ENCODE peak calls at places on chromosomes 11 and 22, in nine cellular contexts. A, G, O, C, F, Q, I, D and M are unnamed samples.

GRCh38 chr11:127000291-127000968 is at the start of gene KIRREL3:
- DNase-seq in A (peak), G (no peak), O (no peak), C (peak), F (no peak), Q (peak), I (no peak), D (no peak), M (no peak)

GRCh38 chr11:128624269-128625170 is 37.2 kb upstream of the ETS1 start:
- DNase-seq in A (no peak), G (peak), O (peak), C (no peak), F (no peak), Q (no peak), I (no peak), D (peak), M (no peak)

GRCh38 chr22:47891609-47892008 is 1129.2 kb downstream of the TBC1D22A start:
- DNase-seq in A (no peak), G (no peak), O (no peak), C (no peak), F (no peak), Q (no peak), I (no peak), D (no peak), M (no peak)

GRCh38 chr11:47185305-47186075 is 744 bp downstream of the PACSIN3 start:
- DNase-seq in A (peak), G (no peak), O (no peak), C (peak), F (peak), Q (peak), I (peak), D (peak), M (no peak)

GRCh38 chr22:29344137-29344536 is 28.6 kb upstream of the RASL10A start:
- DNase-seq in A (peak), G (no peak), O (no peak), C (peak), F (peak), Q (no peak), I (peak), D (peak), M (peak)

GRCh38 chr11:123250811-123251655 is 56.0 kb upstream of the CLMP start:
- DNase-seq in A (no peak), G (no peak), O (no peak), C (no peak), F (no peak), Q (no peak), I (no peak), D (no peak), M (no peak)

GRCh38 chr11:77083553-77084245 is 16.9 kb downstream of the CAPN5 start:
- DNase-seq in A (no peak), G (no peak), O (no peak), C (no peak), F (no peak), Q (no peak), I (no peak), D (no peak), M (no peak)

GRCh38 chr11:8759634-8760033 is 77.0 kb downstream of the RPL27A start:
- DNase-seq in A (no peak), G (no peak), O (no peak), C (no peak), F (no peak), Q (peak), I (peak), D (peak), M (no peak)

GRCh38 chr22:31250740-31251330 is 38.7 kb downstream of the LIMK2 start:
- DNase-seq in A (peak), G (no peak), O (no peak), C (no peak), F (peak), Q (no peak), I (no peak), D (no peak), M (no peak)

GRCh38 chr11:103586756-103587155 is 449.7 kb upstream of the DDI1 start:
- DNase-seq in A (peak), G (no peak), O (no peak), C (no peak), F (no peak), Q (no peak), I (no peak), D (no peak), M (no peak)

GRCh38 chr11:103585911-103586310 is 450.5 kb upstream of the DDI1 start:
- DNase-seq in A (no peak), G (no peak), O (no peak), C (no peak), F (no peak), Q (no peak), I (no peak), D (no peak), M (no peak)

GRCh38 chr11:103591554-103591953 is 444.9 kb upstream of the DDI1 start:
- DNase-seq in A (peak), G (no peak), O (no peak), C (no peak), F (no peak), Q (no peak), I (no peak), D (no peak), M (no peak)

GRCh38 chr11:103585401-103585800 is 451.0 kb upstream of the DDI1 start:
- DNase-seq in A (no peak), G (no peak), O (no peak), C (no peak), F (no peak), Q (no peak), I (no peak), D (no peak), M (no peak)

DNA sequence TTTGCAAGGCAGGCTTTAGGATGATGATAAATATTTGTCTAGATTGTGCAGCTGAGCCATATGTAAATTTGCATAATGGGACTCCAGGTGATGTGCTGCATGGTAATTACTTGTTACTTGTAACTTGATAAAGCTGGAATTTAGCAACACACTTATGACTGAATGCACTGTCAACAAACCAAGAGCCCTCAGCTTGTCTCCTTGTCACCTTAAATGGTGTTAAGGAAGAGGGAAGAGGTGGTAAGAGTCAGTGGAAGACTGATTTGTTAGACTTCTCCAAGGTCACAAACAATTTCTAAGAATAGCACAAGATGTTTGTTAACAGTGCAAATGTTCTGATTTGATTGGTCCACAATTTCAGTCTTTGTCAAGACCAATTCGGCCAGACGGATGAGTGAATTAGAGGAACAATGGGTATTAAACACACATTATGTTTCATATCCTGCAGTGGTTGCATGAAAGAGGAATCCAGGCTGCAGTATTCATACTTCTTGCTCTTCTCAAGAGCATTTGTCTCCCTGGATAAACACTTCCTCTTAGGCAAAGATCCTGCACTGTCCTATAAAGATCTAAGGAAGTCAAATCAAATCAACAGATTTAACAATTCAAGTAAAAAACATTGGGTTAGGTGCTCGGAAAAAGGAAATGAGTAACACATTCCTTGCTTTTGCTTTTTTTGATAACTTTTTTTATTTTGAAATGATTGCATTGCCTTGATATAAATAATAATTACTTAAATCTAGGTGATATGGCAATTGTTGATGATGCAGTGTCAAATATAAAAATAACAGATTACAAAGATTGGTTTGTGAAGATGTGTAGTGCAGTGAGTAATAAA is 448.3 kb upstream of the DDI1 start:
- DNase-seq in A (peak), G (no peak), O (no peak), C (no peak), F (no peak), Q (no peak), I (no peak), D (no peak), M (no peak)
- H3K27ac ChIP-seq in A (no peak), G (no peak), O (no peak), C (no peak), F (no peak), Q (no peak), I (no peak), D (no peak), M (peak)

DNA sequence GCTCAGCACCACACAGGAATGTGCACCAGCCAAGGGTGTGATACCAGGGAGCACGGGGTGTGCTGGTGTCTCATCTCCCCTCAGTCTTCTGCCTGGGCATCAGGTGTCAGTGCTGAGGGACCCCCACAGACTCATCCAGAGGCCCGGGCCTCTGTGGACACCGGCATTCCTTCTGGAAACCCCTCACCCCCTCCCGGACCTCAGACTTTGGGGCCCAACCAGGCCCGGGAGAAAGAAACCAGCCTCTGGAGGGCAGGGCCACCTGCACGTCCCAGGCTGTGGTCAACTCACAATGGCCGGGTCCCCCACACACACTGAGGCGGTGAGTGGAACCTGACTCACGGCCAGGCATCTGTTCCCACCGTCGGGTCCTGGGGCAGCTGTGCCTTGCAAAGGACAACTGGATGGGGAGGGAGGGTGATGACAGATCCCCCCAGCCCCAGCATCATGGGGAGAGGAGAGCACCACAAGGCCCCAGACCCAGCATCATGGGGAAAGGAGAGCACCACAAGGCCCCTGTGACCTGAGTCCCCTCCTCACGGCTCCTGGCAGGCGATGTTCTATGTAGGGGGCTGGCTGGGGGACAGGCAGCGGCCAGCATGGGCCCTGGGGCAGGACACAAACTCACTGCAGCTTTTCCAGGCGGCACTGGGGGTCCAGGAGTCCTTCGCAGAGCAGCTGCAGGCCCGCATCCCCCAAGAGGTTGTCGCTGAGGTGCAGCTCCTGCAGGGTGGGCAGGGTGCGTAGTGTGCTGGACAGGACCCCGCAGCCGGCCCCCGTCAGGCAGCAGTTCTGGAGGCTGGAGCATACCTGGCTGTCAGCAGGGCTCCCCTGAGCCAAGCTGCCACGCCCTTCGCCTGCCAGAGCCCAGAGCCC is 7.6 kb downstream of the RNH1 start:
- DNase-seq in A (no peak), G (no peak), O (no peak), C (no peak), F (no peak), Q (no peak), I (peak), D (no peak), M (no peak)
- H3K27ac ChIP-seq in A (no peak), G (peak), O (no peak), C (no peak), F (no peak), Q (no peak), I (no peak), D (no peak), M (no peak)

GRCh38 chr11:12537778-12538401 is 136.3 kb upstream of the TEAD1 start:
- DNase-seq in A (no peak), G (no peak), O (no peak), C (no peak), F (no peak), Q (no peak), I (peak), D (peak), M (no peak)

GRCh38 chr11:12538889-12539421 is 135.3 kb upstream of the TEAD1 start:
- DNase-seq in A (no peak), G (no peak), O (no peak), C (no peak), F (peak), Q (no peak), I (no peak), D (no peak), M (no peak)

GRCh38 chr11:12540075-12540685 is 134.0 kb upstream of the TEAD1 start:
- DNase-seq in A (peak), G (no peak), O (no peak), C (peak), F (peak), Q (no peak), I (no peak), D (no peak), M (no peak)

GRCh38 chr11:12540913-12541587 is 133.2 kb upstream of the TEAD1 start:
- DNase-seq in A (peak), G (no peak), O (no peak), C (peak), F (peak), Q (no peak), I (peak), D (peak), M (no peak)

DNA sequence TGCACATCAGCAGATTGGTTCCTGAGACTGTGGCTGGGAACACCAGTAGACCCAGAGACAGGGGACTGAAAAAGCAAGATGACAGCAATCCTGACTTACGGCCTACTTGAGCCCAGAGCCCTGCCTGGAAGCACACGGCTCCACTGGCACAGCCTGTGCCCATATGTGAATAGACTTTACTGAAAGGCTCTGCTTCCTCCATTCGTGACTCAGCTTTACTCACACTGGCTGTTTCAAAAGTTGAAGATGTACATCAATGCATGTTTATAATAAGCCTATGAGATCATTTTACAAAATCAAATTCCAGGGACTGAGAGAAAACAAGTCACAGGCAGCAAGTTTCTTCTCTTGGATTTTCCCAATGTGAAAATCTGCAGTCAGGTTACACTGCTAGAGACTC is 134.7 kb upstream of the TEAD1 start:
- DNase-seq in A (peak), G (no peak), O (no peak), C (peak), F (peak), Q (no peak), I (no peak), D (no peak), M (peak)
- H3K27ac ChIP-seq in A (peak), G (no peak), O (no peak), C (peak), F (peak), Q (no peak), I (no peak), D (no peak), M (peak)

GRCh38 chr11:105524286-105524685 is 85.6 kb upstream of the GRIA4 start:
- DNase-seq in A (no peak), G (no peak), O (no peak), C (no peak), F (no peak), Q (no peak), I (no peak), D (no peak), M (no peak)

GRCh38 chr11:105520706-105521345 is 89.0 kb upstream of the GRIA4 start:
- DNase-seq in A (no peak), G (no peak), O (no peak), C (no peak), F (no peak), Q (no peak), I (no peak), D (no peak), M (no peak)
- H3K27ac ChIP-seq in A (no peak), G (no peak), O (no peak), C (no peak), F (no peak), Q (no peak), I (no peak), D (no peak), M (no peak)

GRCh38 chr11:101046947-101047346 is 82.7 kb downstream of the PGR start:
- DNase-seq in A (no peak), G (no peak), O (no peak), C (no peak), F (no peak), Q (no peak), I (no peak), D (no peak), M (no peak)

GRCh38 chr11:101049813-101050212 is 79.8 kb downstream of the PGR start:
- DNase-seq in A (no peak), G (no peak), O (no peak), C (no peak), F (no peak), Q (no peak), I (no peak), D (no peak), M (no peak)

GRCh38 chr11:101045415-101045814 is 84.2 kb downstream of the PGR start:
- DNase-seq in A (no peak), G (no peak), O (no peak), C (no peak), F (no peak), Q (no peak), I (no peak), D (no peak), M (no peak)

GRCh38 chr11:101049123-101049522 is 80.5 kb downstream of the PGR start:
- DNase-seq in A (no peak), G (no peak), O (no peak), C (no peak), F (no peak), Q (no peak), I (no peak), D (no peak), M (peak)

DNA sequence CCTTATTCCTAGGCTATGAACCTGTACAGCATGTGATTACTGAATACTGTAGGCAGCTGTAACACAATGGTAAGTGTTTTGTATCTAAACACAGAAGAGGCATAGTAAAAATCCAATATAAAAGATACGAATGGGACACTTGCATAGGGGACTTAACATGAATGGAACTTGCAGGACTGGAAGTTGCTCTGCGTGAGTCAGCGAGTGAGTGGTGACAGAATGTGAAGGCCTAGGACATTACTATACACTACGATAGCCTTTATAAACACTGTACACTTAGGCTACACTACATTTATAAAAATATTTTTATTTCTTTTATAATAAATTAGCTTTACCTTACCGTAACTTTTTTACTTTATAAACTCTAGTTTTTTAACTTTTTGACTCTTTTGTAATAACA is 81.1 kb downstream of the PGR start:
- DNase-seq in A (no peak), G (no peak), O (no peak), C (no peak), F (no peak), Q (no peak), I (no peak), D (no peak), M (no peak)
- H3K27ac ChIP-seq in A (no peak), G (no peak), O (no peak), C (no peak), F (no peak), Q (no peak), I (no peak), D (no peak), M (no peak)

GRCh38 chr11:110730773-110731172 is 18.5 kb upstream of the ARHGAP20 start:
- DNase-seq in A (no peak), G (no peak), O (no peak), C (no peak), F (no peak), Q (no peak), I (no peak), D (no peak), M (no peak)
- H3K27ac ChIP-seq in A (no peak), G (no peak), O (no peak), C (no peak), F (no peak), Q (no peak), I (no peak), D (no peak), M (no peak)

DNA sequence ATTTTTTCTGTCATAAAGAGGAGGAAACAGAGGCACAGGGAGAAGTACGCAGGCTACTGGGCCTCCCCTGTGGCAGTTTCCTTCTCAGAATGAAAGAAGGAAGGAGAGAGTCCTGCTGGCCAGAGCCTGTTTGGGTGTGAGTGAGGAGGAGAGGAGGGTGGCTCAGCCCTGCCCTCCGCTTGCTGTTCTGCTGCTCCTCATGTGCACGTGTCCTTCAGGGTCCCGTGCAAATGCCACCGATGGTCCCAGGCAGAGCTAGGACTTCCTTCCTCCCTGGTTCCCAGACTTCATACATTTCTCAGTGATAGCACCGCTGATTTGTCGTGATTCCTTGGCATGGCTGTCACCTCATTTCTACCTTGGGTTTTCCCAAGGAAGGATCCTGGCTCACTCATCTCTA is 88.7 kb downstream of the PKNOX2 start:
- DNase-seq in A (no peak), G (no peak), O (no peak), C (no peak), F (no peak), Q (no peak), I (no peak), D (no peak), M (no peak)
- H3K27ac ChIP-seq in A (no peak), G (no peak), O (no peak), C (no peak), F (no peak), Q (no peak), I (no peak), D (no peak), M (no peak)